ENCODE peak calls at places on chromosomes 7 and 10, in four cellular contexts. One of them, this sample, is unnamed.

GRCh38 chr7:41708621-41709358 is 5.9 kb upstream of the INHBA start:
- DNase-seq in ovary: no peak
- DNase-seq in neural crest cell: no peak
- DNase-seq in cardiac fibroblast: no peak
- DNase-seq in this sample: no peak

GRCh38 chr7:76381814-76382213 is 23.0 kb upstream of the YWHAG start:
- DNase-seq in ovary: no peak
- DNase-seq in neural crest cell: no peak
- DNase-seq in cardiac fibroblast: no peak
- DNase-seq in this sample: no peak

GRCh38 chr10:131177431-131178327 is 133.8 kb downstream of the TCERG1L start:
- DNase-seq in ovary: peak
- DNase-seq in neural crest cell: no peak
- DNase-seq in cardiac fibroblast: no peak
- DNase-seq in this sample: no peak

GRCh38 chr10:116826803-116827202 is 22.5 kb upstream of the ENO4 start:
- DNase-seq in ovary: no peak
- DNase-seq in neural crest cell: no peak
- DNase-seq in cardiac fibroblast: no peak
- DNase-seq in this sample: no peak

GRCh38 chr7:136594739-136595144 is 273.7 kb upstream of the CHRM2 start:
- DNase-seq in ovary: no peak
- DNase-seq in neural crest cell: no peak
- DNase-seq in cardiac fibroblast: no peak
- DNase-seq in this sample: no peak

GRCh38 chr10:70145666-70146488 is 623 bp downstream of the TYSND1 start:
- DNase-seq in ovary: peak
- DNase-seq in neural crest cell: peak
- DNase-seq in cardiac fibroblast: peak
- DNase-seq in this sample: no peak

GRCh38 chr10:88172159-88172558 is 308.7 kb downstream of the PTEN start:
- DNase-seq in ovary: no peak
- DNase-seq in neural crest cell: no peak
- DNase-seq in cardiac fibroblast: no peak
- DNase-seq in this sample: no peak

GRCh38 chr7:155985518-155986427 is 173.5 kb upstream of the SHH start:
- DNase-seq in ovary: no peak
- DNase-seq in neural crest cell: no peak
- DNase-seq in cardiac fibroblast: no peak
- DNase-seq in this sample: no peak

GRCh38 chr10:6877351-6878066 is 297.4 kb upstream of the PRKCQ start:
- DNase-seq in ovary: no peak
- DNase-seq in neural crest cell: no peak
- DNase-seq in cardiac fibroblast: no peak
- DNase-seq in this sample: no peak

GRCh38 chr10:75712241-75712880 is 280.9 kb downstream of the LRMDA start:
- DNase-seq in ovary: no peak
- DNase-seq in neural crest cell: peak
- DNase-seq in cardiac fibroblast: no peak
- DNase-seq in this sample: no peak

GRCh38 chr7:108497082-108497725 is 28.7 kb downstream of the PNPLA8 start:
- DNase-seq in ovary: peak
- DNase-seq in neural crest cell: peak
- DNase-seq in cardiac fibroblast: peak
- DNase-seq in this sample: no peak

GRCh38 chr7:36999851-37000480 is 275.7 kb upstream of the AOAH start:
- DNase-seq in ovary: no peak
- DNase-seq in neural crest cell: no peak
- DNase-seq in cardiac fibroblast: peak
- DNase-seq in this sample: no peak

GRCh38 chr10:129777687-129778086 is 186.4 kb downstream of the EBF3 start:
- DNase-seq in ovary: no peak
- DNase-seq in neural crest cell: no peak
- DNase-seq in cardiac fibroblast: no peak
- DNase-seq in this sample: no peak

GRCh38 chr7:7681191-7681935 is 37.0 kb downstream of the RPA3 start:
- DNase-seq in ovary: peak
- DNase-seq in neural crest cell: no peak
- DNase-seq in cardiac fibroblast: peak
- DNase-seq in this sample: no peak

GRCh38 chr10:124717911-124718734 is 26.1 kb downstream of the FAM53B start:
- DNase-seq in ovary: no peak
- DNase-seq in neural crest cell: no peak
- DNase-seq in cardiac fibroblast: no peak
- DNase-seq in this sample: no peak

GRCh38 chr10:79219276-79219957 is 127.9 kb upstream of the PPIF start:
- DNase-seq in ovary: no peak
- DNase-seq in neural crest cell: no peak
- DNase-seq in cardiac fibroblast: peak
- DNase-seq in this sample: no peak

GRCh38 chr7:144027974-144028373 is 20.8 kb upstream of the OR2A5 start:
- DNase-seq in ovary: no peak
- DNase-seq in neural crest cell: no peak
- DNase-seq in cardiac fibroblast: peak
- DNase-seq in this sample: no peak

GRCh38 chr7:144028547-144028946 is 20.2 kb upstream of the OR2A5 start:
- DNase-seq in ovary: no peak
- DNase-seq in neural crest cell: no peak
- DNase-seq in cardiac fibroblast: no peak
- DNase-seq in this sample: no peak

GRCh38 chr7:144024213-144024612 is 24.1 kb downstream of the OR6B1 start:
- DNase-seq in ovary: no peak
- DNase-seq in neural crest cell: no peak
- DNase-seq in cardiac fibroblast: no peak
- DNase-seq in this sample: no peak

GRCh38 chr7:144026203-144026883 is 22.4 kb upstream of the OR2A5 start:
- DNase-seq in ovary: no peak
- DNase-seq in neural crest cell: no peak
- DNase-seq in cardiac fibroblast: no peak
- DNase-seq in this sample: no peak

GRCh38 chr7:144027070-144027469 is 21.7 kb upstream of the OR2A5 start:
- DNase-seq in ovary: no peak
- DNase-seq in neural crest cell: no peak
- DNase-seq in cardiac fibroblast: peak
- DNase-seq in this sample: no peak
- TF ChIP-seq CTCF in ovary: peak
- TF ChIP-seq CTCF in neural crest cell: peak
- TF ChIP-seq CTCF in cardiac fibroblast: peak
- TF ChIP-seq CTCF in this sample: peak

GRCh38 chr7:128307066-128307465 is 36.6 kb downstream of the RBM28 start:
- DNase-seq in ovary: no peak
- DNase-seq in neural crest cell: no peak
- DNase-seq in cardiac fibroblast: no peak
- DNase-seq in this sample: no peak
- TF ChIP-seq CTCF in ovary: no peak
- TF ChIP-seq CTCF in neural crest cell: no peak
- TF ChIP-seq CTCF in cardiac fibroblast: no peak
- TF ChIP-seq CTCF in this sample: no peak

DNA sequence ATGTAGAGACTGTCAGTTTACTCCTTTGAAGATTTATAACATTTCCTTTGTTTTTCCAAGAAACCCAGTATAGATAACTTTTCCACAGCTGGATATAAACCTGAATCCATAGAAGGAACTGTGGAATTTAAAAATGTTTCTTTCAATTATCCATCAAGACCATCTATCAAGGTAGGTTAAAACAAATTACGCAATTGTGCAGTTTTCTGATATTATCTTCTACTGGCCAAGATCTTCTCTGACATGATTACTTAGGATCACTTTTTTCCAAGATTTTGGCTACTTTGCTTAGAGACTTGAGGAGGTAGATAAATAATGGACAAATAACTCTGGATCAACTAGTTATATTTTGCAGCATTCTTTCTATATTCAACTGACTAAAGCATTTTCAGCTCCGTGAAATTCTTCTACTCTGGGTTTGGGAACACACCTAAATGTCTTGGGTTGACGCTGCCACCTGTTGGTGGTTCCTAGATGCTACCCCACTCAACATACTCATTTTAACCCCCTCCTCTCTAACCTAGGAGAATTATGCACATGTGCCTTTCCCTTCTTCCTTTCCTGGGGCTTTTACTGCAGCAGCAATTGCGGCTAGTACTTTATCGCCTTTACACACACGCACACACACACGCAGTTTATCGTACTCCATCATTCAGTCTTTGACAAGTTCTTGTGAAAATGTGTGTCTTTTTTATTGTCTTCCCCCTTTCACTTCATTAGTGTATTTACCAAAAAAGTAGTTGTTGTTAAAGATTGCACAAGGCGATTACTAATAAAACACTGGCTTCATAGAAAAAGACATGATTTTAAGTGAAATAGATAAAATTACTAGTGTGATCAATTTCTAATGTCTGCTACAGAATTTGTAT is 32.7 kb downstream of the ABCB5 start:
- DNase-seq in ovary: no peak
- DNase-seq in neural crest cell: peak
- DNase-seq in cardiac fibroblast: peak
- DNase-seq in this sample: no peak
- TF ChIP-seq CTCF in ovary: no peak
- TF ChIP-seq CTCF in neural crest cell: peak
- TF ChIP-seq CTCF in cardiac fibroblast: peak
- TF ChIP-seq CTCF in this sample: peak

DNA sequence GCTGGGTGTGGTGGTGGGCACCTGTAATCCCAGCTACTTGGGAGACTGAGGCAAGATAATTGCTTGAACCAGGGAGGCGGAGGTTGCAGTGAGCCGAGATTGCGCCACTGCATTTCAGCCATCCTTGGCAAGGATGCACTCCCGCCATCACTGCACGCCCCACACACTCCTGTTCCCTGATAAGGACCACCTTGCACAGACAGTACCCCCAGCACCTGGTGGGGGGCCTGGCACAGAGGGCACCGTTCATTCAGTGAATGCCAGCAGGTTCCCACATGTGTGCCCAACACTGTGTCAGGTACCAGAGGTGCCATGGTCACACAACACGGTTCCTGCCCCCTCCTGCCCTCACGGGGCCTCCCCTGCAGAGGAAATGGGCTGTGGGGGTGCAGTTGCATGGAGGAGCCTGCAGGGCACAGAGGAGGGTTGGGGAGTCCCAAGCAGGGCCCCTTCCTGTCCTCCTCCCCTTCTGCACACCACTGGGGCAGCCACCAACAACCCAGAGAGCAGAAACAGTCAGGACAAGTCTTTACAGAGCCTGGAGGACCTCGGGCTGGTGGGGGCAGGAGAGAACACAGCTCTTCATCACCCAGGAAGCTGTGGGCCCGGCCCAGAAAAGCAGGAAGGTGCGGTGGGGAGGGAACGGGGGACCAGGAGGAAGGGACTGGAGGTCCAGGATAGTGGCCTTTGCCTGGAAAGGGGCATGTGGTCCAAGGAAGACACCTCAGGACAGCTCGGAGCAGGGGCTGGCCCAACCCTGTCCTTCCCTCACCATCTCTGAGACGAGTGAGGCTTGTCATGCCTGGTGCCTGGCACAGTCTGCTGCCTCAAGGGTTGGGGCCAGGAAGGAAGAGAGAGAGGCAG is 7.1 kb downstream of the CRYGN start:
- DNase-seq in ovary: no peak
- DNase-seq in neural crest cell: no peak
- DNase-seq in cardiac fibroblast: no peak
- DNase-seq in this sample: no peak
- TF ChIP-seq CTCF in ovary: no peak
- TF ChIP-seq CTCF in neural crest cell: no peak
- TF ChIP-seq CTCF in cardiac fibroblast: peak
- TF ChIP-seq CTCF in this sample: no peak

DNA sequence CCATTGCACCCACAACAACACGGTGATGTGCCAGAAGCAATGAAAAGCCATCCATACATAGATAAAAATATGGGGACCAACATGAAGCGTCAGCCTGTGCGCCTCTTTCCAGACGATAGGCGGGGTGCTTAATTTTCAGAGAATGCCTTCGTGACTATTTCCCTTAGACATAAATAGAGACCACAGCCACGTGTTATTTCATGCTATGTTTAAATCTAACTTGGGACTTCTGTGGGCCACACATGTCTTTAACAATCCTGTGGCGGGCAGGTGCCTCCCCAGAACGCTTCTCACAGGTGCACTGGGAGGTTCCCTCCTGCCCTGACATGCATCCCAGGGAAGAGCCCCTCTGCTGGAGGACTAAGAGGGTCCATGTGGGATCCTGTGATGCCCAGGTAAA is 259.7 kb downstream of the ADARB2 start:
- DNase-seq in ovary: no peak
- DNase-seq in neural crest cell: no peak
- DNase-seq in cardiac fibroblast: no peak
- DNase-seq in this sample: no peak
- TF ChIP-seq CTCF in ovary: no peak
- TF ChIP-seq CTCF in neural crest cell: no peak
- TF ChIP-seq CTCF in cardiac fibroblast: no peak
- TF ChIP-seq CTCF in this sample: no peak

GRCh38 chr10:110805292-110805691 is 66.4 kb upstream of the PDCD4 start:
- DNase-seq in ovary: no peak
- DNase-seq in neural crest cell: no peak
- DNase-seq in cardiac fibroblast: no peak
- DNase-seq in this sample: no peak

GRCh38 chr10:110802090-110802489 is 69.6 kb upstream of the PDCD4 start:
- DNase-seq in ovary: no peak
- DNase-seq in neural crest cell: no peak
- DNase-seq in cardiac fibroblast: peak
- DNase-seq in this sample: no peak

GRCh38 chr10:110803239-110803593 is 68.5 kb upstream of the PDCD4 start:
- DNase-seq in ovary: no peak
- DNase-seq in neural crest cell: no peak
- DNase-seq in cardiac fibroblast: no peak
- DNase-seq in this sample: no peak

GRCh38 chr10:110802551-110803238 is 69.0 kb upstream of the PDCD4 start:
- DNase-seq in ovary: no peak
- DNase-seq in neural crest cell: no peak
- DNase-seq in cardiac fibroblast: peak
- DNase-seq in this sample: no peak

GRCh38 chr10:110803830-110804338 is 67.8 kb upstream of the PDCD4 start:
- DNase-seq in ovary: peak
- DNase-seq in neural crest cell: peak
- DNase-seq in cardiac fibroblast: peak
- DNase-seq in this sample: no peak
- TF ChIP-seq CTCF in ovary: peak
- TF ChIP-seq CTCF in neural crest cell: peak
- TF ChIP-seq CTCF in cardiac fibroblast: peak
- TF ChIP-seq CTCF in this sample: peak

DNA sequence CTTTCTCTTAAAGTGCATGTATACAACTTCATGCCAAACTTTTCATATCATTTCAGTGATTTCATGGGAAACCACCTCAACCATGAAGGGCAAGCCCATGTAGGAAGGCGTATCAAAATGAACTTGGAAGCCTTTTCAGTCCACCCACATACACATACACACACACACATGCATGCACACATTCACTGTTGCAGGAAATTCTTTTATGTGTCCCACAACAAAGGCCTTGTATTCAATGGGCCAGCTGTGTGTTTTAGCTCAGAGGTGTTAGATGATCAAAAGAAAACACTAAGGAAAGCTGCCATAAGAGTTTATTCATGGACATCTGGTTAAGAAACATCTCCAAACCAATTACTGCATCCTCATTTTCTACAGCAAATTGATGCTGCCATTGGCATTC is 74.5 kb upstream of the STK17A start:
- DNase-seq in ovary: no peak
- DNase-seq in neural crest cell: no peak
- DNase-seq in cardiac fibroblast: no peak
- DNase-seq in this sample: no peak
- TF ChIP-seq CTCF in ovary: no peak
- TF ChIP-seq CTCF in neural crest cell: no peak
- TF ChIP-seq CTCF in cardiac fibroblast: no peak
- TF ChIP-seq CTCF in this sample: no peak